ENCODE peak calls at places on chromosomes 3 and 15, in four cellular contexts. U is adrenal gland, O is activated T-cell treated with anti-CD3 and anti-CD28 coated beads for 4 hours, K is neural crest cell. B is an unnamed sample.

GRCh38 chr15:73352082-73352481 is 16.7 kb downstream of the HCN4 start:
- DNase-seq in U (no peak), O (no peak), K (no peak), B (peak; percentile 31)

GRCh38 chr3:138348107-138348949 is at the start of gene MRAS:
- DNase-seq in U (peak; percentile 81), O (no peak), K (peak; percentile 63), B (peak; percentile 79)

GRCh38 chr15:33358303-33358702 is 47.5 kb downstream of the RYR3 start:
- DNase-seq in U (no peak), O (no peak), K (no peak), B (no peak)

GRCh38 chr3:32886296-32886695 is 65.1 kb upstream of the CCR4 start:
- DNase-seq in U (no peak), O (no peak), K (no peak), B (no peak)

GRCh38 chr3:46914849-46915248 is 37.3 kb downstream of the PTH1R start:
- DNase-seq in U (no peak), O (no peak), K (no peak), B (no peak)

GRCh38 chr3:193788189-193788946 is 195.4 kb downstream of the OPA1 start:
- DNase-seq in U (peak; percentile 60), O (no peak), K (peak; percentile 58), B (peak; percentile 29)

GRCh38 chr3:14822875-14823807 is 4.4 kb downstream of the FGD5 start:
- DNase-seq in U (no peak), O (no peak), K (no peak), B (no peak)

GRCh38 chr15:75661041-75661778 is 13.5 kb downstream of the SNX33 start:
- DNase-seq in U (peak; percentile 76), O (no peak), K (no peak), B (no peak)

GRCh38 chr3:197028711-197029510 is 706 bp downstream of the MELTF start:
- DNase-seq in U (no peak), O (no peak), K (no peak), B (no peak)